ENCODE peak calls at places on chromosome 3, in five cellular contexts. P is A549, V is HepG2, Y is K562, J is GM12878. E is an unnamed sample.

GRCh38 chr3:66991478-66991877 is 6.6 kb upstream of the KBTBD8 start:
- DNase-seq in J (no peak), V (no peak), Y (peak; percentile 18), P (no peak), E (no peak)

GRCh38 chr3:134364061-134364935 is 9.9 kb downstream of the AMOTL2 start:
- DNase-seq in P (peak; percentile 94), Y (peak; percentile 42), V (no peak), J (no peak), E (peak; percentile 96)

GRCh38 chr3:194287392-194287791 is 63.7 kb downstream of the CPN2 start:
- DNase-seq in P (no peak), V (no peak), J (no peak), Y (peak; percentile 20), E (no peak)

GRCh38 chr3:56926513-56927282 is 124.9 kb upstream of the ARHGEF3 start:
- DNase-seq in V (no peak), Y (no peak), P (no peak), J (no peak), E (no peak)

GRCh38 chr3:157370867-157371266 is 65.8 kb upstream of the PTX3 start:
- DNase-seq in V (no peak), P (no peak), Y (no peak), J (no peak), E (no peak)

GRCh38 chr3:77370413-77370812 is 330.5 kb downstream of the ROBO2 start:
- DNase-seq in J (no peak), P (no peak), V (no peak), Y (no peak), E (no peak)

GRCh38 chr3:60188803-60189202 is 1062.4 kb downstream of the FHIT start:
- DNase-seq in Y (no peak), V (no peak), J (no peak), P (no peak), E (no peak)

GRCh38 chr3:13712682-13713180 is 163.8 kb downstream of the FBLN2 start:
- DNase-seq in J (no peak), V (no peak), P (no peak), Y (no peak), E (no peak)

GRCh38 chr3:189099505-189100290 is 72.1 kb upstream of the TPRG1 start:
- DNase-seq in P (no peak), Y (no peak), V (no peak), J (no peak), E (no peak)

GRCh38 chr3:171614318-171614967 is 154.2 kb upstream of the TNIK start:
- DNase-seq in V (peak; percentile 4), Y (peak; percentile 32), P (no peak), J (no peak), E (peak; percentile 68)

GRCh38 chr3:4898454-4899313 is 80.6 kb upstream of the BHLHE40 start:
- DNase-seq in J (peak; percentile 53), Y (peak; percentile 57), P (no peak), V (no peak), E (no peak)

GRCh38 chr3:132033471-132033870 is 1.3 kb downstream of the CPNE4 start:
- DNase-seq in P (no peak), V (no peak), Y (no peak), J (no peak), E (no peak)

GRCh38 chr3:125150525-125151436 is 61.8 kb downstream of the SLC12A8 start:
- DNase-seq in P (peak; percentile 40), J (no peak), V (peak; percentile 53), Y (peak; percentile 67), E (peak; percentile 78)

GRCh38 chr3:138070006-138070405 is 45.4 kb downstream of the DZIP1L start:
- DNase-seq in Y (no peak), P (no peak), J (no peak), V (no peak), E (no peak)

GRCh38 chr3:179027326-179027900 is 44.2 kb downstream of the ZMAT3 start:
- DNase-seq in Y (no peak), V (no peak), P (no peak), J (no peak), E (no peak)

GRCh38 chr3:151268267-151269235 is 9.8 kb downstream of the P2RY14 start:
- DNase-seq in V (no peak), J (no peak), Y (no peak), P (no peak), E (no peak)

GRCh38 chr3:16061491-16061890 is 113.0 kb upstream of the GALNT15 start:
- DNase-seq in P (no peak), Y (no peak), J (no peak), V (no peak), E (no peak)

GRCh38 chr3:158110658-158111018 is 749 bp downstream of the RSRC1 start:
- DNase-seq in Y (no peak), V (no peak), P (no peak), J (no peak), E (no peak)

GRCh38 chr3:10198761-10199688 is 34.3 kb downstream of the IRAK2 start:
- DNase-seq in P (peak; percentile 50), Y (peak; percentile 65), J (peak; percentile 80), V (peak; percentile 12), E (no peak)

GRCh38 chr3:114792159-114792918 is 354.7 kb downstream of the ZBTB20 start:
- DNase-seq in P (no peak), V (no peak), J (no peak), Y (no peak), E (no peak)

GRCh38 chr3:48475188-48475587 is 28.7 kb downstream of the ATRIP start:
- DNase-seq in V (no peak), Y (no peak), J (no peak), P (no peak), E (peak; percentile 34)

GRCh38 chr3:165462616-165463334 is 266.6 kb upstream of the SLITRK3 start:
- DNase-seq in Y (no peak), P (no peak), V (no peak), J (no peak), E (no peak)

GRCh38 chr3:31407665-31408064 is 125.1 kb upstream of the STT3B start:
- DNase-seq in J (no peak), Y (no peak), V (no peak), P (no peak), E (no peak)
- TF ChIP-seq CTCF in J (no peak), Y (no peak), V (no peak), P (no peak), E (no peak)

GRCh38 chr3:123027292-123028232 is at the start of gene SEMA5B:
- DNase-seq in V (no peak), P (peak; percentile 36), J (no peak), Y (peak; percentile 56), E (peak; percentile 83)

GRCh38 chr3:123026551-123027291 is 842 bp downstream of the SEMA5B start:
- DNase-seq in Y (no peak), J (no peak), P (peak; percentile 32), V (no peak), E (peak; percentile 78)

GRCh38 chr3:123028233-123028828 is 768 bp upstream of the SEMA5B start:
- DNase-seq in J (no peak), Y (peak; percentile 56), P (peak; percentile 74), V (peak; percentile 13), E (peak; percentile 29)

GRCh38 chr3:123024056-123024455 is 3.5 kb downstream of the SEMA5B start:
- DNase-seq in V (no peak), J (no peak), Y (no peak), P (no peak), E (no peak)

GRCh38 chr3:123025642-123026521 is 1.7 kb downstream of the SEMA5B start:
- DNase-seq in Y (no peak), J (no peak), P (no peak), V (no peak), E (peak; percentile 79)
- TF ChIP-seq ESRRA in Y (no peak), J (no peak), P (no peak), V (no peak), E (no peak)

GRCh38 chr3:55897573-55898224 is 410.6 kb upstream of the WNT5A start:
- DNase-seq in P (no peak), J (no peak), V (no peak), Y (no peak), E (no peak)
- TF ChIP-seq CTCF in P (peak; percentile 31), J (peak; percentile 11), V (no peak), Y (no peak), E (no peak)

GRCh38 chr3:29950232-29950631 is 656.2 kb upstream of the TGFBR2 start:
- DNase-seq in P (no peak), Y (no peak), V (no peak), J (no peak), E (no peak)

DNA sequence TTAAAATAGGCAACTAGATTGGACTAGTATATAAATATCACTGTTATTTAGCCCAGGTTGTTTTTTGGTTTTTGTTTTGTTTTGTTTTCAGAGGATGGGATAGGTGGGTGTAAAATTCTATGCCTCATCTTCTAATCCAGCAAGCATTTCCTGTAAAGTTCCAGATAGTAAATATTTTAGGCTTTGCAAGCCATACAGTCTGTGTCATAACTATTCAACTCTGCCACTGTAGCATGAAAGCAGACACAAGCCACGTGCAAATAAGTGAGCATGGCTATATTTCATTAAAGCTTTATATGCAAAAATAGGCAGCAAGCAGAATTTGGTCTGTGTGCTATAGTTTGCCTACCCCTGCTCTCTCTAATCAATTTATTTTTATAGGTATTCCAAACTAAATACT is 657.3 kb upstream of the TGFBR2 start:
- DNase-seq in P (no peak), J (no peak), Y (no peak), V (no peak), E (no peak)
- TF ChIP-seq ESRRA in P (no peak), J (no peak), Y (no peak), V (no peak), E (no peak)

DNA sequence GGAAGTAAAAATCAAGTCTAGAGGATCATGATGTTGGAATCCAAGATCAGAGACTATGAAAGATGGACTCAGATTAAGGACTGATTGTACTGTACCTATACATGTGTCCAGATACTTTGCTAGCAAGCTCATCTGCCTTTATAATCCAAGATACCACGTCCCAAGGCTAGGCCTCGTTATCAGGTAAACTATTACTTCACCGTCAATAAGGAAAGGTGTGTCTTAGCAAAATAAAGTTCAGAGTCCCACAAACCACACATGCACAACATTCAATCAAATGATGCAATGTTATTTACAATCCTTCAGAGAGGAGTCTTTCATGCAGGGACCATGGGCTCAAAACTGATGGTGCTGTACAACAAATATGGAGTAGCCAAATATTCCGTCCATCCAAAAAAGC is 1092.9 kb downstream of the IGSF11 start:
- DNase-seq in P (no peak), Y (no peak), V (no peak), J (no peak), E (no peak)
- TF ChIP-seq CTCF in P (no peak), Y (no peak), V (no peak), J (no peak), E (no peak)

GRCh38 chr3:117665311-117665710 is 955.7 kb downstream of the TUSC7 start:
- DNase-seq in V (no peak), J (no peak), Y (no peak), P (no peak), E (no peak)

GRCh38 chr3:117657278-117657677 is 947.7 kb downstream of the TUSC7 start:
- DNase-seq in J (no peak), P (no peak), V (no peak), Y (no peak), E (no peak)

GRCh38 chr3:117666316-117666715 is 956.7 kb downstream of the TUSC7 start:
- DNase-seq in J (no peak), V (no peak), Y (no peak), P (no peak), E (no peak)

GRCh38 chr3:117660941-117661635 is 951.5 kb downstream of the TUSC7 start:
- DNase-seq in V (no peak), J (no peak), P (no peak), Y (no peak), E (no peak)

GRCh38 chr3:117661636-117662095 is 952.1 kb downstream of the TUSC7 start:
- DNase-seq in J (no peak), P (no peak), V (no peak), Y (no peak), E (no peak)
- TF ChIP-seq ESRRA in J (no peak), P (no peak), V (no peak), Y (no peak), E (no peak)